ENCODE peak calls at places on chromosomes 11 and 22, in ten cellular contexts. One of them, this sample, is unnamed.

GRCh38 chr11:3044004-3044403 is 13.2 kb downstream of the CARS1 start:
- DNase-seq in AG09309: no peak
- DNase-seq in brain microvascular endothelial cell: no peak
- DNase-seq in lower leg skin: no peak
- DNase-seq in transverse colon: no peak
- DNase-seq in IMR-90: peak; percentile 24
- DNase-seq in fibroblast of lung: no peak
- DNase-seq in MM.1S: no peak
- DNase-seq in dorsolateral prefrontal cortex: no peak
- DNase-seq in psoas muscle: peak; percentile 66
- DNase-seq in this sample: no peak

GRCh38 chr11:126917531-126918204 is 82.9 kb downstream of the KIRREL3 start:
- DNase-seq in AG09309: peak; percentile 97
- DNase-seq in brain microvascular endothelial cell: peak; percentile 93
- DNase-seq in lower leg skin: no peak
- DNase-seq in transverse colon: no peak
- DNase-seq in IMR-90: peak; percentile 99
- DNase-seq in fibroblast of lung: peak; percentile 81
- DNase-seq in MM.1S: no peak
- DNase-seq in dorsolateral prefrontal cortex: no peak
- DNase-seq in psoas muscle: no peak
- DNase-seq in this sample: peak; percentile 99

GRCh38 chr22:37807410-37808293 is at the start of gene GCAT:
- DNase-seq in AG09309: peak; percentile 74
- DNase-seq in brain microvascular endothelial cell: peak; percentile 94
- DNase-seq in lower leg skin: peak; percentile 99
- DNase-seq in transverse colon: peak; percentile 96
- DNase-seq in IMR-90: peak; percentile 95
- DNase-seq in fibroblast of lung: peak; percentile 96
- DNase-seq in MM.1S: peak; percentile 93
- DNase-seq in dorsolateral prefrontal cortex: peak; percentile 95
- DNase-seq in psoas muscle: peak; percentile 96
- DNase-seq in this sample: peak; percentile 86

GRCh38 chr11:69471329-69472052 is 10.0 kb upstream of the LINC01488 start:
- DNase-seq in AG09309: no peak
- DNase-seq in brain microvascular endothelial cell: peak; percentile 27
- DNase-seq in lower leg skin: no peak
- DNase-seq in transverse colon: no peak
- DNase-seq in IMR-90: peak; percentile 61
- DNase-seq in fibroblast of lung: no peak
- DNase-seq in MM.1S: no peak
- DNase-seq in dorsolateral prefrontal cortex: no peak
- DNase-seq in psoas muscle: no peak
- DNase-seq in this sample: peak; percentile 21

GRCh38 chr22:47847281-47847890 is 1084.9 kb downstream of the TBC1D22A start:
- DNase-seq in AG09309: no peak
- DNase-seq in brain microvascular endothelial cell: no peak
- DNase-seq in lower leg skin: no peak
- DNase-seq in transverse colon: no peak
- DNase-seq in IMR-90: no peak
- DNase-seq in fibroblast of lung: no peak
- DNase-seq in MM.1S: no peak
- DNase-seq in dorsolateral prefrontal cortex: peak; percentile 58
- DNase-seq in psoas muscle: no peak
- DNase-seq in this sample: no peak

GRCh38 chr11:66003291-66003690 is 988 bp downstream of the BANF1 start:
- DNase-seq in AG09309: no peak
- DNase-seq in brain microvascular endothelial cell: no peak
- DNase-seq in lower leg skin: no peak
- DNase-seq in transverse colon: no peak
- DNase-seq in IMR-90: no peak
- DNase-seq in fibroblast of lung: no peak
- DNase-seq in MM.1S: no peak
- DNase-seq in dorsolateral prefrontal cortex: no peak
- DNase-seq in psoas muscle: no peak
- DNase-seq in this sample: no peak

GRCh38 chr11:44177905-44178304 is 82.4 kb downstream of the EXT2 start:
- DNase-seq in AG09309: no peak
- DNase-seq in brain microvascular endothelial cell: no peak
- DNase-seq in lower leg skin: no peak
- DNase-seq in transverse colon: no peak
- DNase-seq in IMR-90: no peak
- DNase-seq in fibroblast of lung: no peak
- DNase-seq in MM.1S: no peak
- DNase-seq in dorsolateral prefrontal cortex: no peak
- DNase-seq in psoas muscle: no peak
- DNase-seq in this sample: no peak

GRCh38 chr11:48064306-48064705 is 83.9 kb downstream of the PTPRJ start:
- DNase-seq in AG09309: no peak
- DNase-seq in brain microvascular endothelial cell: peak; percentile 79
- DNase-seq in lower leg skin: peak; percentile 74
- DNase-seq in transverse colon: no peak
- DNase-seq in IMR-90: peak; percentile 80
- DNase-seq in fibroblast of lung: peak; percentile 58
- DNase-seq in MM.1S: no peak
- DNase-seq in dorsolateral prefrontal cortex: no peak
- DNase-seq in psoas muscle: no peak
- DNase-seq in this sample: no peak

GRCh38 chr11:13304655-13305340 is 27.2 kb downstream of the BMAL1 start:
- DNase-seq in AG09309: no peak
- DNase-seq in brain microvascular endothelial cell: no peak
- DNase-seq in lower leg skin: no peak
- DNase-seq in transverse colon: no peak
- DNase-seq in IMR-90: no peak
- DNase-seq in fibroblast of lung: no peak
- DNase-seq in MM.1S: no peak
- DNase-seq in dorsolateral prefrontal cortex: no peak
- DNase-seq in psoas muscle: peak; percentile 36
- DNase-seq in this sample: no peak

GRCh38 chr11:93844568-93844967 is 5.8 kb downstream of the VSTM5 start:
- DNase-seq in AG09309: no peak
- DNase-seq in brain microvascular endothelial cell: no peak
- DNase-seq in lower leg skin: no peak
- DNase-seq in transverse colon: no peak
- DNase-seq in IMR-90: no peak
- DNase-seq in fibroblast of lung: no peak
- DNase-seq in MM.1S: no peak
- DNase-seq in dorsolateral prefrontal cortex: no peak
- DNase-seq in psoas muscle: no peak
- DNase-seq in this sample: no peak

GRCh38 chr22:39130152-39130704 is 22.3 kb downstream of the CBX7 start:
- DNase-seq in AG09309: no peak
- DNase-seq in brain microvascular endothelial cell: no peak
- DNase-seq in lower leg skin: no peak
- DNase-seq in transverse colon: no peak
- DNase-seq in IMR-90: no peak
- DNase-seq in fibroblast of lung: no peak
- DNase-seq in MM.1S: no peak
- DNase-seq in dorsolateral prefrontal cortex: no peak
- DNase-seq in psoas muscle: no peak
- DNase-seq in this sample: no peak

GRCh38 chr11:130159657-130160459 is at the start of gene ST14:
- DNase-seq in AG09309: no peak
- DNase-seq in brain microvascular endothelial cell: no peak
- DNase-seq in lower leg skin: peak; percentile 88
- DNase-seq in transverse colon: peak; percentile 89
- DNase-seq in IMR-90: no peak
- DNase-seq in fibroblast of lung: no peak
- DNase-seq in MM.1S: peak; percentile 74
- DNase-seq in dorsolateral prefrontal cortex: no peak
- DNase-seq in psoas muscle: no peak
- DNase-seq in this sample: no peak

DNA sequence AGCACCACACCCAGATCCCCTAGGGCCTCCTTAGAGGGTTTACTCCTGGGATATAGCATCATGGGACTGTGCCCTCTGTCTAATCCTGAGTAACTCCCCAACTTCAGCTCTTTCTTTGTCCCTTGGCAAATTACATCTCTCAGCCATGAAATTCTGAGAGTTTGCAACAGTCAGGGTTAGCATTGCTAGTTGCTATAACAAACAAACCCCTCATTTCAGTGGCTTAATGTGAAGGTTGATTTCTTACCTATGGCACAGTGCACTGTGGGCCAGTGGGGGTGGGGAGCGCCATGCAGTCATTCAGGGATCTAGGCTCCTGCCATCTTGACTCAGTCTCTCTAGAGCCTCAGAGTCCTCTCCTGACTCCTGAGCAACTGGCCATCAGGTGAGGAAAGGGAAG is 17.8 kb downstream of the PRG3 start:
- DNase-seq in AG09309: no peak
- DNase-seq in brain microvascular endothelial cell: no peak
- DNase-seq in lower leg skin: no peak
- DNase-seq in transverse colon: no peak
- DNase-seq in IMR-90: no peak
- DNase-seq in fibroblast of lung: no peak
- DNase-seq in MM.1S: no peak
- DNase-seq in dorsolateral prefrontal cortex: no peak
- DNase-seq in psoas muscle: no peak
- DNase-seq in this sample: no peak
- H3K4me3 ChIP-seq in AG09309: no peak overlapping the region
- H3K4me3 ChIP-seq in brain microvascular endothelial cell: no peak overlapping the region
- H3K4me3 ChIP-seq in lower leg skin: no peak overlapping the region
- H3K4me3 ChIP-seq in transverse colon: no peak overlapping the region
- H3K4me3 ChIP-seq in IMR-90: no peak overlapping the region
- H3K4me3 ChIP-seq in fibroblast of lung: no peak overlapping the region
- H3K4me3 ChIP-seq in MM.1S: no peak overlapping the region
- H3K4me3 ChIP-seq in dorsolateral prefrontal cortex: no peak overlapping the region
- H3K4me3 ChIP-seq in psoas muscle: no peak overlapping the region
- H3K4me3 ChIP-seq in this sample: no peak overlapping the region

DNA sequence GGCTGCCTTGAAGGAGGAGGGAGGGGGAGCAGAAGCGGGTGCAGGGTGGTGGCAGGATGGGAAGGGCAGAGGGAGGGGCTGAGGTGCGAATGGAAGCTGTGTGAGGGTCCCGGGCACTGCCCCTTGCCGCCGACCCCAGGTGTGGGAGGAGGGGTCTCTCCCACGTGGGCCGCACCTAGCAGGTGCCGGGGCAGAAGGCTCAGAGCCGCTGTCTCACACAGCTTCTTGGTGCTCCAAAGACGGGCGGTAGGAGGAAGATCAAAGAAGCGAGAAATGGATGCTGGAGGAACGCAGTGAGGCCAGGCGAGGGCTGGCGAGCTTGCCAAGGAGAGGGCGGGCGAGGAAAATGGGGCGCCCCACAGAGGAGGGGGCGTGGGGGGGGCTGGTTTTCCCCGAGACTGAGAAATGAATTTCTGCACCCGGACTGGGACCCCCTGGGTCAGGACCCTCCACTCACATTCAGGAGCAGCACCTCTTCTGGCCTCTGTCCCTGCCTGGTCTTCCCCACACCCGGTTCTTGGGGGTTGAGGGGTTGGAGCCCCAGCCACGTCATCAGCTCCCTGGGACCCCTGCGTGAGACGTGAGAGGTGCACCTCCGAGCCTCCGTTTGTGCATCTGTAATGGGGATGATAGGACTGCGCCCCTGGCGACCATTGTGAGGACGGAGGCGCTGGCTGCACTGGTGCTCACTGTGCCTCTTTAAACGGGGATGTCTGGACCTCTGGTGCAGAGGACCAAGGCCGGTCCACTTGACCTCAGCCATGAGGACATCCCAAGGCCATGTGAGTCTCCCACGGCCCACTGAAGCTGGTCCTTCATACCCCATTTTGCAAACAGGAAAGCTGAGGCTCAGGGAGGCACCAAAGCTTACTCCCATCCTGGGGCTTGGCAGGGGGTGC is 16.8 kb downstream of the LSP1 start:
- DNase-seq in AG09309: no peak
- DNase-seq in brain microvascular endothelial cell: no peak
- DNase-seq in lower leg skin: no peak
- DNase-seq in transverse colon: no peak
- DNase-seq in IMR-90: no peak
- DNase-seq in fibroblast of lung: no peak
- DNase-seq in MM.1S: no peak
- DNase-seq in dorsolateral prefrontal cortex: no peak
- DNase-seq in psoas muscle: peak; percentile 63
- DNase-seq in this sample: no peak
- TF ChIP-seq CTCF in AG09309: peak; percentile 61
- TF ChIP-seq CTCF in brain microvascular endothelial cell: peak; percentile 34
- TF ChIP-seq CTCF in lower leg skin: no peak
- TF ChIP-seq CTCF in transverse colon: no peak
- TF ChIP-seq CTCF in IMR-90: no peak
- TF ChIP-seq CTCF in fibroblast of lung: peak; percentile 28
- TF ChIP-seq CTCF in MM.1S: no peak
- TF ChIP-seq CTCF in dorsolateral prefrontal cortex: no peak
- TF ChIP-seq CTCF in psoas muscle: peak; percentile 22
- TF ChIP-seq CTCF in this sample: no peak

GRCh38 chr11:32422545-32422944 is 12.8 kb downstream of the WT1 start:
- DNase-seq in AG09309: no peak
- DNase-seq in brain microvascular endothelial cell: no peak
- DNase-seq in lower leg skin: no peak
- DNase-seq in transverse colon: no peak
- DNase-seq in IMR-90: no peak
- DNase-seq in fibroblast of lung: no peak
- DNase-seq in MM.1S: no peak
- DNase-seq in dorsolateral prefrontal cortex: no peak
- DNase-seq in psoas muscle: no peak
- DNase-seq in this sample: no peak

GRCh38 chr11:32418836-32419235 is 16.5 kb downstream of the WT1 start:
- DNase-seq in AG09309: no peak
- DNase-seq in brain microvascular endothelial cell: no peak
- DNase-seq in lower leg skin: no peak
- DNase-seq in transverse colon: no peak
- DNase-seq in IMR-90: no peak
- DNase-seq in fibroblast of lung: no peak
- DNase-seq in MM.1S: no peak
- DNase-seq in dorsolateral prefrontal cortex: no peak
- DNase-seq in psoas muscle: no peak
- DNase-seq in this sample: no peak

GRCh38 chr11:32421992-32422391 is 13.3 kb downstream of the WT1 start:
- DNase-seq in AG09309: no peak
- DNase-seq in brain microvascular endothelial cell: no peak
- DNase-seq in lower leg skin: no peak
- DNase-seq in transverse colon: no peak
- DNase-seq in IMR-90: no peak
- DNase-seq in fibroblast of lung: no peak
- DNase-seq in MM.1S: no peak
- DNase-seq in dorsolateral prefrontal cortex: no peak
- DNase-seq in psoas muscle: no peak
- DNase-seq in this sample: no peak

GRCh38 chr11:32420139-32420538 is 15.2 kb downstream of the WT1 start:
- DNase-seq in AG09309: no peak
- DNase-seq in brain microvascular endothelial cell: no peak
- DNase-seq in lower leg skin: no peak
- DNase-seq in transverse colon: no peak
- DNase-seq in IMR-90: no peak
- DNase-seq in fibroblast of lung: no peak
- DNase-seq in MM.1S: no peak
- DNase-seq in dorsolateral prefrontal cortex: no peak
- DNase-seq in psoas muscle: no peak
- DNase-seq in this sample: no peak

GRCh38 chr11:32420937-32421532 is 14.3 kb downstream of the WT1 start:
- DNase-seq in AG09309: no peak
- DNase-seq in brain microvascular endothelial cell: no peak
- DNase-seq in lower leg skin: no peak
- DNase-seq in transverse colon: no peak
- DNase-seq in IMR-90: no peak
- DNase-seq in fibroblast of lung: no peak
- DNase-seq in MM.1S: peak; percentile 83
- DNase-seq in dorsolateral prefrontal cortex: no peak
- DNase-seq in psoas muscle: no peak
- DNase-seq in this sample: no peak
- H3K4me3 ChIP-seq in AG09309: no peak overlapping the region
- H3K4me3 ChIP-seq in brain microvascular endothelial cell: no peak overlapping the region
- H3K4me3 ChIP-seq in lower leg skin: no peak overlapping the region
- H3K4me3 ChIP-seq in transverse colon: no peak overlapping the region
- H3K4me3 ChIP-seq in IMR-90: no peak overlapping the region
- H3K4me3 ChIP-seq in fibroblast of lung: no peak overlapping the region
- H3K4me3 ChIP-seq in MM.1S: no peak overlapping the region
- H3K4me3 ChIP-seq in dorsolateral prefrontal cortex: no peak overlapping the region
- H3K4me3 ChIP-seq in psoas muscle: no peak overlapping the region
- H3K4me3 ChIP-seq in this sample: no peak overlapping the region

GRCh38 chr11:123137496-123138270 is 57.4 kb downstream of the CLMP start:
- DNase-seq in AG09309: peak; percentile 69
- DNase-seq in brain microvascular endothelial cell: peak; percentile 46
- DNase-seq in lower leg skin: peak; percentile 96
- DNase-seq in transverse colon: peak; percentile 54
- DNase-seq in IMR-90: peak; percentile 75
- DNase-seq in fibroblast of lung: peak; percentile 88
- DNase-seq in MM.1S: no peak
- DNase-seq in dorsolateral prefrontal cortex: peak; percentile 48
- DNase-seq in psoas muscle: peak; percentile 80
- DNase-seq in this sample: no peak
- TF ChIP-seq CTCF in AG09309: no peak
- TF ChIP-seq CTCF in brain microvascular endothelial cell: peak; percentile 54
- TF ChIP-seq CTCF in lower leg skin: no peak
- TF ChIP-seq CTCF in transverse colon: no peak
- TF ChIP-seq CTCF in IMR-90: peak; percentile 21
- TF ChIP-seq CTCF in fibroblast of lung: peak; percentile 38
- TF ChIP-seq CTCF in MM.1S: no peak
- TF ChIP-seq CTCF in dorsolateral prefrontal cortex: no peak
- TF ChIP-seq CTCF in psoas muscle: no peak
- TF ChIP-seq CTCF in this sample: no peak